ENCODE peak calls at places on chromosomes 6 and 20, in ten cellular contexts. One of them, this sample, is unnamed.

GRCh38 chr20:64049060-64049886 is at the start of gene SOX18:
- DNase-seq in WTC11: peak
- DNase-seq in AG04450: no peak
- DNase-seq in thoracic aorta: no peak
- DNase-seq in H54: no peak
- DNase-seq in fibroblast of mammary gland: peak
- DNase-seq in Caco-2: peak
- DNase-seq in neural crest cell: no peak
- DNase-seq in hypothalamus: no peak
- DNase-seq in C1 segment of cervical spinal cord: no peak
- DNase-seq in this sample: peak

GRCh38 chr6:3316818-3317217 is 58.1 kb downstream of the PSMG4 start:
- DNase-seq in WTC11: no peak
- DNase-seq in AG04450: no peak
- DNase-seq in thoracic aorta: no peak
- DNase-seq in H54: no peak
- DNase-seq in fibroblast of mammary gland: no peak
- DNase-seq in Caco-2: no peak
- DNase-seq in neural crest cell: no peak
- DNase-seq in hypothalamus: no peak
- DNase-seq in C1 segment of cervical spinal cord: no peak
- DNase-seq in this sample: no peak

GRCh38 chr6:166749666-166750065 is 122.6 kb upstream of the RPS6KA2 start:
- DNase-seq in WTC11: no peak
- DNase-seq in AG04450: no peak
- DNase-seq in thoracic aorta: no peak
- DNase-seq in H54: no peak
- DNase-seq in fibroblast of mammary gland: no peak
- DNase-seq in Caco-2: no peak
- DNase-seq in neural crest cell: no peak
- DNase-seq in hypothalamus: no peak
- DNase-seq in C1 segment of cervical spinal cord: no peak
- DNase-seq in this sample: no peak

GRCh38 chr6:166010585-166010984 is 157.1 kb downstream of the TBXT start:
- DNase-seq in WTC11: no peak
- DNase-seq in AG04450: no peak
- DNase-seq in thoracic aorta: no peak
- DNase-seq in H54: no peak
- DNase-seq in fibroblast of mammary gland: no peak
- DNase-seq in Caco-2: no peak
- DNase-seq in neural crest cell: no peak
- DNase-seq in hypothalamus: no peak
- DNase-seq in C1 segment of cervical spinal cord: no peak
- DNase-seq in this sample: no peak

GRCh38 chr6:43772571-43773049 is 2.6 kb downstream of the VEGFA start:
- DNase-seq in WTC11: peak
- DNase-seq in AG04450: no peak
- DNase-seq in thoracic aorta: no peak
- DNase-seq in H54: no peak
- DNase-seq in fibroblast of mammary gland: no peak
- DNase-seq in Caco-2: no peak
- DNase-seq in neural crest cell: peak
- DNase-seq in hypothalamus: no peak
- DNase-seq in C1 segment of cervical spinal cord: no peak
- DNase-seq in this sample: no peak

GRCh38 chr6:46378882-46379405 is 112.3 kb downstream of the RCAN2 start:
- DNase-seq in WTC11: no peak
- DNase-seq in AG04450: no peak
- DNase-seq in thoracic aorta: no peak
- DNase-seq in H54: no peak
- DNase-seq in fibroblast of mammary gland: no peak
- DNase-seq in Caco-2: no peak
- DNase-seq in neural crest cell: no peak
- DNase-seq in hypothalamus: no peak
- DNase-seq in C1 segment of cervical spinal cord: peak
- DNase-seq in this sample: no peak

GRCh38 chr20:50172347-50173013 is 18.1 kb upstream of the CEBPB start:
- DNase-seq in WTC11: peak
- DNase-seq in AG04450: no peak
- DNase-seq in thoracic aorta: no peak
- DNase-seq in H54: no peak
- DNase-seq in fibroblast of mammary gland: peak
- DNase-seq in Caco-2: peak
- DNase-seq in neural crest cell: peak
- DNase-seq in hypothalamus: peak
- DNase-seq in C1 segment of cervical spinal cord: peak
- DNase-seq in this sample: peak

GRCh38 chr6:12381587-12381986 is 91.4 kb downstream of the EDN1 start:
- DNase-seq in WTC11: no peak
- DNase-seq in AG04450: no peak
- DNase-seq in thoracic aorta: no peak
- DNase-seq in H54: no peak
- DNase-seq in fibroblast of mammary gland: peak
- DNase-seq in Caco-2: no peak
- DNase-seq in neural crest cell: no peak
- DNase-seq in hypothalamus: no peak
- DNase-seq in C1 segment of cervical spinal cord: no peak
- DNase-seq in this sample: no peak

GRCh38 chr20:35603695-35604443 is 11.8 kb upstream of the SPAG4 start:
- DNase-seq in WTC11: no peak
- DNase-seq in AG04450: no peak
- DNase-seq in thoracic aorta: no peak
- DNase-seq in H54: no peak
- DNase-seq in fibroblast of mammary gland: no peak
- DNase-seq in Caco-2: no peak
- DNase-seq in neural crest cell: no peak
- DNase-seq in hypothalamus: no peak
- DNase-seq in C1 segment of cervical spinal cord: no peak
- DNase-seq in this sample: no peak

GRCh38 chr6:123527406-123527805 is 109.3 kb downstream of the TRDN start:
- DNase-seq in WTC11: no peak
- DNase-seq in AG04450: no peak
- DNase-seq in thoracic aorta: no peak
- DNase-seq in H54: no peak
- DNase-seq in fibroblast of mammary gland: peak
- DNase-seq in Caco-2: no peak
- DNase-seq in neural crest cell: no peak
- DNase-seq in hypothalamus: no peak
- DNase-seq in C1 segment of cervical spinal cord: no peak
- DNase-seq in this sample: no peak

GRCh38 chr6:7959453-7959852 is 48.9 kb upstream of the TXNDC5 start:
- DNase-seq in WTC11: no peak
- DNase-seq in AG04450: no peak
- DNase-seq in thoracic aorta: no peak
- DNase-seq in H54: no peak
- DNase-seq in fibroblast of mammary gland: no peak
- DNase-seq in Caco-2: no peak
- DNase-seq in neural crest cell: no peak
- DNase-seq in hypothalamus: no peak
- DNase-seq in C1 segment of cervical spinal cord: no peak
- DNase-seq in this sample: no peak

GRCh38 chr6:135586844-135587243 is 89.3 kb upstream of the AHI1 start:
- DNase-seq in WTC11: no peak
- DNase-seq in AG04450: no peak
- DNase-seq in thoracic aorta: no peak
- DNase-seq in H54: no peak
- DNase-seq in fibroblast of mammary gland: no peak
- DNase-seq in Caco-2: no peak
- DNase-seq in neural crest cell: no peak
- DNase-seq in hypothalamus: no peak
- DNase-seq in C1 segment of cervical spinal cord: no peak
- DNase-seq in this sample: no peak

GRCh38 chr6:31968791-31969711 is 2.9 kb downstream of the DXO start:
- DNase-seq in WTC11: no peak
- DNase-seq in AG04450: no peak
- DNase-seq in thoracic aorta: no peak
- DNase-seq in H54: no peak
- DNase-seq in fibroblast of mammary gland: no peak
- DNase-seq in Caco-2: no peak
- DNase-seq in neural crest cell: no peak
- DNase-seq in hypothalamus: no peak
- DNase-seq in C1 segment of cervical spinal cord: no peak
- DNase-seq in this sample: no peak

GRCh38 chr20:24647713-24648112 is 178.3 kb downstream of the SYNDIG1 start:
- DNase-seq in WTC11: no peak
- DNase-seq in AG04450: no peak
- DNase-seq in thoracic aorta: no peak
- DNase-seq in H54: no peak
- DNase-seq in fibroblast of mammary gland: no peak
- DNase-seq in Caco-2: no peak
- DNase-seq in neural crest cell: no peak
- DNase-seq in hypothalamus: no peak
- DNase-seq in C1 segment of cervical spinal cord: no peak
- DNase-seq in this sample: no peak

GRCh38 chr20:10558635-10559187 is 115.1 kb downstream of the JAG1 start:
- DNase-seq in WTC11: no peak
- DNase-seq in AG04450: peak
- DNase-seq in thoracic aorta: no peak
- DNase-seq in H54: no peak
- DNase-seq in fibroblast of mammary gland: peak
- DNase-seq in Caco-2: no peak
- DNase-seq in neural crest cell: no peak
- DNase-seq in hypothalamus: no peak
- DNase-seq in C1 segment of cervical spinal cord: no peak
- DNase-seq in this sample: no peak

GRCh38 chr6:124999105-124999764 is 37.0 kb downstream of the RNF217 start:
- DNase-seq in WTC11: no peak
- DNase-seq in AG04450: no peak
- DNase-seq in thoracic aorta: no peak
- DNase-seq in H54: no peak
- DNase-seq in fibroblast of mammary gland: no peak
- DNase-seq in Caco-2: no peak
- DNase-seq in neural crest cell: no peak
- DNase-seq in hypothalamus: no peak
- DNase-seq in C1 segment of cervical spinal cord: no peak
- DNase-seq in this sample: no peak

GRCh38 chr6:29666826-29667130 is 9.9 kb downstream of the MOG start:
- DNase-seq in WTC11: no peak
- DNase-seq in AG04450: no peak
- DNase-seq in thoracic aorta: no peak
- DNase-seq in H54: no peak
- DNase-seq in fibroblast of mammary gland: no peak
- DNase-seq in Caco-2: no peak
- DNase-seq in neural crest cell: no peak
- DNase-seq in hypothalamus: no peak
- DNase-seq in C1 segment of cervical spinal cord: no peak
- DNase-seq in this sample: no peak

GRCh38 chr6:56555438-56555872 is 87.2 kb downstream of the DST start:
- DNase-seq in WTC11: no peak
- DNase-seq in AG04450: no peak
- DNase-seq in thoracic aorta: no peak
- DNase-seq in H54: no peak
- DNase-seq in fibroblast of mammary gland: no peak
- DNase-seq in Caco-2: no peak
- DNase-seq in neural crest cell: no peak
- DNase-seq in hypothalamus: no peak
- DNase-seq in C1 segment of cervical spinal cord: no peak
- DNase-seq in this sample: no peak

GRCh38 chr20:59351148-59352040 is 51.0 kb downstream of the EDN3 start:
- DNase-seq in WTC11: no peak
- DNase-seq in AG04450: no peak
- DNase-seq in thoracic aorta: no peak
- DNase-seq in H54: no peak
- DNase-seq in fibroblast of mammary gland: peak
- DNase-seq in Caco-2: no peak
- DNase-seq in neural crest cell: no peak
- DNase-seq in hypothalamus: no peak
- DNase-seq in C1 segment of cervical spinal cord: no peak
- DNase-seq in this sample: no peak

GRCh38 chr20:25586877-25587276 is 1.5 kb upstream of the NINL start:
- DNase-seq in WTC11: no peak
- DNase-seq in AG04450: no peak
- DNase-seq in thoracic aorta: no peak
- DNase-seq in H54: no peak
- DNase-seq in fibroblast of mammary gland: peak
- DNase-seq in Caco-2: no peak
- DNase-seq in neural crest cell: no peak
- DNase-seq in hypothalamus: no peak
- DNase-seq in C1 segment of cervical spinal cord: no peak
- DNase-seq in this sample: no peak

GRCh38 chr20:57220187-57221165 is 46.0 kb downstream of the BMP7 start:
- DNase-seq in WTC11: no peak
- DNase-seq in AG04450: no peak
- DNase-seq in thoracic aorta: no peak
- DNase-seq in H54: no peak
- DNase-seq in fibroblast of mammary gland: no peak
- DNase-seq in Caco-2: no peak
- DNase-seq in neural crest cell: no peak
- DNase-seq in hypothalamus: no peak
- DNase-seq in C1 segment of cervical spinal cord: no peak
- DNase-seq in this sample: no peak

GRCh38 chr6:166737231-166737630 is 110.2 kb upstream of the RPS6KA2 start:
- DNase-seq in WTC11: no peak
- DNase-seq in AG04450: no peak
- DNase-seq in thoracic aorta: no peak
- DNase-seq in H54: no peak
- DNase-seq in fibroblast of mammary gland: no peak
- DNase-seq in Caco-2: no peak
- DNase-seq in neural crest cell: no peak
- DNase-seq in hypothalamus: no peak
- DNase-seq in C1 segment of cervical spinal cord: no peak
- DNase-seq in this sample: no peak

GRCh38 chr20:18590163-18590562 is 2.3 kb downstream of the DTD1 start:
- DNase-seq in WTC11: no peak
- DNase-seq in AG04450: no peak
- DNase-seq in thoracic aorta: no peak
- DNase-seq in H54: no peak
- DNase-seq in fibroblast of mammary gland: no peak
- DNase-seq in Caco-2: no peak
- DNase-seq in neural crest cell: no peak
- DNase-seq in hypothalamus: no peak
- DNase-seq in C1 segment of cervical spinal cord: no peak
- DNase-seq in this sample: no peak

GRCh38 chr20:23116301-23117089 is 30.4 kb upstream of the CD93 start:
- DNase-seq in WTC11: no peak
- DNase-seq in AG04450: peak
- DNase-seq in thoracic aorta: no peak
- DNase-seq in H54: peak
- DNase-seq in fibroblast of mammary gland: peak
- DNase-seq in Caco-2: no peak
- DNase-seq in neural crest cell: no peak
- DNase-seq in hypothalamus: no peak
- DNase-seq in C1 segment of cervical spinal cord: no peak
- DNase-seq in this sample: no peak

GRCh38 chr6:37276916-37277509 is 19.1 kb upstream of the TMEM217 start:
- DNase-seq in WTC11: no peak
- DNase-seq in AG04450: no peak
- DNase-seq in thoracic aorta: no peak
- DNase-seq in H54: no peak
- DNase-seq in fibroblast of mammary gland: no peak
- DNase-seq in Caco-2: no peak
- DNase-seq in neural crest cell: no peak
- DNase-seq in hypothalamus: no peak
- DNase-seq in C1 segment of cervical spinal cord: no peak
- DNase-seq in this sample: no peak

GRCh38 chr6:75526502-75527127 is 33.0 kb upstream of the FILIP1 start:
- DNase-seq in WTC11: peak
- DNase-seq in AG04450: peak
- DNase-seq in thoracic aorta: peak
- DNase-seq in H54: no peak
- DNase-seq in fibroblast of mammary gland: peak
- DNase-seq in Caco-2: peak
- DNase-seq in neural crest cell: peak
- DNase-seq in hypothalamus: peak
- DNase-seq in C1 segment of cervical spinal cord: no peak
- DNase-seq in this sample: peak

This sample was measured in HuH-7.5.